ENCODE peak calls at places on chromosomes 12 and 14, in nine cellular contexts. One of them, this sample, is unnamed.

GRCh38 chr12:78194448-78194847 is 363.8 kb downstream of the NAV3 start:
- DNase-seq in HEK293T: no peak
- DNase-seq in AG04449: peak
- DNase-seq in nephron progenitor cell: no peak
- DNase-seq in HCT116: no peak
- DNase-seq in endodermal cell: no peak
- DNase-seq in NCI-H345: no peak
- DNase-seq in T-helper 2 cell: no peak
- DNase-seq in NCI-H524 treated with DMSO at 0.1 percent for 48 hours: no peak
- DNase-seq in this sample: no peak

GRCh38 chr12:48985475-48985897 is 7.4 kb downstream of the WNT1 start:
- DNase-seq in HEK293T: no peak
- DNase-seq in AG04449: no peak
- DNase-seq in nephron progenitor cell: no peak
- DNase-seq in HCT116: no peak
- DNase-seq in endodermal cell: peak
- DNase-seq in NCI-H345: no peak
- DNase-seq in T-helper 2 cell: no peak
- DNase-seq in NCI-H524 treated with DMSO at 0.1 percent for 48 hours: no peak
- DNase-seq in this sample: no peak

GRCh38 chr12:79482323-79482722 is 208.4 kb downstream of the PAWR start:
- DNase-seq in HEK293T: no peak
- DNase-seq in AG04449: no peak
- DNase-seq in nephron progenitor cell: no peak
- DNase-seq in HCT116: no peak
- DNase-seq in endodermal cell: peak
- DNase-seq in NCI-H345: no peak
- DNase-seq in T-helper 2 cell: no peak
- DNase-seq in NCI-H524 treated with DMSO at 0.1 percent for 48 hours: no peak
- DNase-seq in this sample: peak

GRCh38 chr12:63040526-63041220 is 105.7 kb upstream of the PPM1H start:
- DNase-seq in HEK293T: no peak
- DNase-seq in AG04449: no peak
- DNase-seq in nephron progenitor cell: no peak
- DNase-seq in HCT116: no peak
- DNase-seq in endodermal cell: no peak
- DNase-seq in NCI-H345: no peak
- DNase-seq in T-helper 2 cell: no peak
- DNase-seq in NCI-H524 treated with DMSO at 0.1 percent for 48 hours: no peak
- DNase-seq in this sample: no peak

GRCh38 chr12:79662046-79662811 is 28.5 kb downstream of the PAWR start:
- DNase-seq in HEK293T: no peak
- DNase-seq in AG04449: no peak
- DNase-seq in nephron progenitor cell: no peak
- DNase-seq in HCT116: no peak
- DNase-seq in endodermal cell: no peak
- DNase-seq in NCI-H345: no peak
- DNase-seq in T-helper 2 cell: no peak
- DNase-seq in NCI-H524 treated with DMSO at 0.1 percent for 48 hours: no peak
- DNase-seq in this sample: no peak

GRCh38 chr12:70983692-70984091 is 63.2 kb upstream of the PTPRR start:
- DNase-seq in HEK293T: no peak
- DNase-seq in AG04449: no peak
- DNase-seq in nephron progenitor cell: no peak
- DNase-seq in HCT116: no peak
- DNase-seq in endodermal cell: peak
- DNase-seq in NCI-H345: no peak
- DNase-seq in T-helper 2 cell: no peak
- DNase-seq in NCI-H524 treated with DMSO at 0.1 percent for 48 hours: no peak
- DNase-seq in this sample: peak

GRCh38 chr12:75754698-75755097 is 243.3 kb upstream of the KRR1 start:
- DNase-seq in HEK293T: no peak
- DNase-seq in AG04449: no peak
- DNase-seq in nephron progenitor cell: no peak
- DNase-seq in HCT116: no peak
- DNase-seq in endodermal cell: no peak
- DNase-seq in NCI-H345: no peak
- DNase-seq in T-helper 2 cell: no peak
- DNase-seq in NCI-H524 treated with DMSO at 0.1 percent for 48 hours: no peak
- DNase-seq in this sample: no peak

GRCh38 chr14:103746706-103747105 is 31.1 kb downstream of the ZFYVE21 start:
- DNase-seq in HEK293T: no peak
- DNase-seq in AG04449: no peak
- DNase-seq in nephron progenitor cell: no peak
- DNase-seq in HCT116: no peak
- DNase-seq in endodermal cell: peak
- DNase-seq in NCI-H345: no peak
- DNase-seq in T-helper 2 cell: no peak
- DNase-seq in NCI-H524 treated with DMSO at 0.1 percent for 48 hours: no peak
- DNase-seq in this sample: no peak

GRCh38 chr12:78818487-78818886 is 46.1 kb upstream of the SYT1 start:
- DNase-seq in HEK293T: peak
- DNase-seq in AG04449: no peak
- DNase-seq in nephron progenitor cell: no peak
- DNase-seq in HCT116: peak
- DNase-seq in endodermal cell: no peak
- DNase-seq in NCI-H345: no peak
- DNase-seq in T-helper 2 cell: no peak
- DNase-seq in NCI-H524 treated with DMSO at 0.1 percent for 48 hours: no peak
- DNase-seq in this sample: peak

GRCh38 chr14:95935228-95935822 is 58.7 kb downstream of the TUNAR start:
- DNase-seq in HEK293T: peak
- DNase-seq in AG04449: no peak
- DNase-seq in nephron progenitor cell: peak
- DNase-seq in HCT116: no peak
- DNase-seq in endodermal cell: peak
- DNase-seq in NCI-H345: no peak
- DNase-seq in T-helper 2 cell: no peak
- DNase-seq in NCI-H524 treated with DMSO at 0.1 percent for 48 hours: no peak
- DNase-seq in this sample: peak

GRCh38 chr12:92424338-92424737 is 278.5 kb upstream of the PLEKHG7 start:
- DNase-seq in HEK293T: no peak
- DNase-seq in AG04449: no peak
- DNase-seq in nephron progenitor cell: no peak
- DNase-seq in HCT116: no peak
- DNase-seq in endodermal cell: no peak
- DNase-seq in NCI-H345: no peak
- DNase-seq in T-helper 2 cell: no peak
- DNase-seq in NCI-H524 treated with DMSO at 0.1 percent for 48 hours: no peak
- DNase-seq in this sample: peak

GRCh38 chr14:23722675-23723074 is 86.5 kb downstream of the DHRS2 start:
- DNase-seq in HEK293T: no peak
- DNase-seq in AG04449: no peak
- DNase-seq in nephron progenitor cell: no peak
- DNase-seq in HCT116: no peak
- DNase-seq in endodermal cell: no peak
- DNase-seq in NCI-H345: no peak
- DNase-seq in T-helper 2 cell: no peak
- DNase-seq in NCI-H524 treated with DMSO at 0.1 percent for 48 hours: no peak
- DNase-seq in this sample: no peak

GRCh38 chr12:10701226-10701681 is 21.9 kb downstream of the YBX3 start:
- DNase-seq in HEK293T: no peak
- DNase-seq in AG04449: no peak
- DNase-seq in nephron progenitor cell: no peak
- DNase-seq in HCT116: no peak
- DNase-seq in endodermal cell: no peak
- DNase-seq in NCI-H345: no peak
- DNase-seq in T-helper 2 cell: peak
- DNase-seq in NCI-H524 treated with DMSO at 0.1 percent for 48 hours: no peak
- DNase-seq in this sample: no peak

GRCh38 chr12:91722072-91722471 is 423.6 kb downstream of the BTG1 start:
- DNase-seq in HEK293T: no peak
- DNase-seq in AG04449: no peak
- DNase-seq in nephron progenitor cell: no peak
- DNase-seq in HCT116: no peak
- DNase-seq in endodermal cell: no peak
- DNase-seq in NCI-H345: no peak
- DNase-seq in T-helper 2 cell: no peak
- DNase-seq in NCI-H524 treated with DMSO at 0.1 percent for 48 hours: no peak
- DNase-seq in this sample: no peak

GRCh38 chr12:78088391-78088832 is 257.7 kb downstream of the NAV3 start:
- DNase-seq in HEK293T: no peak
- DNase-seq in AG04449: no peak
- DNase-seq in nephron progenitor cell: no peak
- DNase-seq in HCT116: no peak
- DNase-seq in endodermal cell: no peak
- DNase-seq in NCI-H345: no peak
- DNase-seq in T-helper 2 cell: no peak
- DNase-seq in NCI-H524 treated with DMSO at 0.1 percent for 48 hours: no peak
- DNase-seq in this sample: no peak

GRCh38 chr12:53538209-53538689 is 31.0 kb upstream of the NPFF start:
- DNase-seq in HEK293T: no peak
- DNase-seq in AG04449: peak
- DNase-seq in nephron progenitor cell: no peak
- DNase-seq in HCT116: no peak
- DNase-seq in endodermal cell: peak
- DNase-seq in NCI-H345: peak
- DNase-seq in T-helper 2 cell: no peak
- DNase-seq in NCI-H524 treated with DMSO at 0.1 percent for 48 hours: no peak
- DNase-seq in this sample: no peak

GRCh38 chr12:72236071-72236705 is 36.0 kb upstream of the TRHDE start:
- DNase-seq in HEK293T: no peak
- DNase-seq in AG04449: no peak
- DNase-seq in nephron progenitor cell: no peak
- DNase-seq in HCT116: no peak
- DNase-seq in endodermal cell: no peak
- DNase-seq in NCI-H345: no peak
- DNase-seq in T-helper 2 cell: no peak
- DNase-seq in NCI-H524 treated with DMSO at 0.1 percent for 48 hours: no peak
- DNase-seq in this sample: no peak

GRCh38 chr12:87196329-87196728 is 832.9 kb downstream of the C12orf50 start:
- DNase-seq in HEK293T: no peak
- DNase-seq in AG04449: peak
- DNase-seq in nephron progenitor cell: no peak
- DNase-seq in HCT116: no peak
- DNase-seq in endodermal cell: no peak
- DNase-seq in NCI-H345: no peak
- DNase-seq in T-helper 2 cell: no peak
- DNase-seq in NCI-H524 treated with DMSO at 0.1 percent for 48 hours: peak
- DNase-seq in this sample: no peak

GRCh38 chr12:4580165-4580773 is 18.3 kb downstream of the DYRK4 start:
- DNase-seq in HEK293T: no peak
- DNase-seq in AG04449: no peak
- DNase-seq in nephron progenitor cell: no peak
- DNase-seq in HCT116: no peak
- DNase-seq in endodermal cell: no peak
- DNase-seq in NCI-H345: no peak
- DNase-seq in T-helper 2 cell: no peak
- DNase-seq in NCI-H524 treated with DMSO at 0.1 percent for 48 hours: no peak
- DNase-seq in this sample: no peak

GRCh38 chr12:7171854-7172253 is 17.6 kb upstream of the PEX5 start:
- DNase-seq in HEK293T: no peak
- DNase-seq in AG04449: no peak
- DNase-seq in nephron progenitor cell: no peak
- DNase-seq in HCT116: no peak
- DNase-seq in endodermal cell: no peak
- DNase-seq in NCI-H345: no peak
- DNase-seq in T-helper 2 cell: no peak
- DNase-seq in NCI-H524 treated with DMSO at 0.1 percent for 48 hours: no peak
- DNase-seq in this sample: no peak

This sample was measured in H9.